ENCODE peak calls at places on chromosomes 6 and 20, in eight cellular contexts. E is K562, H is A549, O is endothelial cell of umbilical vein, X is H9, K is GM23248, W is IMR-90, L is neuronal stem cell. M is an unnamed sample.

GRCh38 chr6:137926207-137926731 is 59.2 kb downstream of the TNFAIP3 start:
- DNase-seq in E (peak; percentile 57), H (no peak), O (peak; percentile 25), X (peak; percentile 40), K (peak; percentile 89), W (peak; percentile 92), L (peak; percentile 6), M (peak; percentile 57)

GRCh38 chr20:4869290-4870193 is 131.8 kb downstream of the SLC23A2 start:
- DNase-seq in E (no peak), H (peak; percentile 89), O (no peak), X (no peak), K (no peak), W (peak; percentile 86), L (no peak), M (peak; percentile 44)

GRCh38 chr6:14121936-14122344 is 4.4 kb downstream of the CD83 start:
- DNase-seq in E (no peak), H (no peak), O (no peak), X (no peak), K (no peak), W (no peak), L (no peak), M (no peak)

GRCh38 chr6:149032599-149033405 is 284.7 kb upstream of the TAB2 start:
- DNase-seq in E (no peak), H (peak; percentile 59), O (no peak), X (no peak), K (peak; percentile 93), W (peak; percentile 84), L (no peak), M (no peak)

GRCh38 chr6:75207211-75207984 is 1.5 kb upstream of the COL12A1 start:
- DNase-seq in E (no peak), H (no peak), O (peak; percentile 28), X (peak; percentile 46), K (peak; percentile 73), W (peak; percentile 42), L (peak; percentile 44), M (peak; percentile 17)

GRCh38 chr20:53654932-53655674 is 61.5 kb upstream of the ZNF217 start:
- DNase-seq in E (peak; percentile 29), H (no peak), O (no peak), X (no peak), K (peak; percentile 26), W (no peak), L (no peak), M (no peak)

GRCh38 chr6:94636780-94637385 is 940.5 kb upstream of the MANEA start:
- DNase-seq in E (no peak), H (no peak), O (no peak), X (peak; percentile 36), K (no peak), W (peak; percentile 1), L (peak; percentile 24), M (peak; percentile 47)

GRCh38 chr6:122845916-122846632 is 57.0 kb downstream of the SMPDL3A start:
- DNase-seq in E (no peak), H (no peak), O (no peak), X (no peak), K (peak; percentile 58), W (peak; percentile 48), L (no peak), M (peak; percentile 34)

GRCh38 chr20:10634190-10634589 is 39.6 kb downstream of the JAG1 start:
- DNase-seq in E (no peak), H (no peak), O (no peak), X (no peak), K (no peak), W (no peak), L (no peak), M (no peak)

GRCh38 chr20:44781791-44782190 is 28.6 kb downstream of the RIMS4 start:
- DNase-seq in E (no peak), H (no peak), O (no peak), X (no peak), K (no peak), W (no peak), L (no peak), M (no peak)

GRCh38 chr20:44785768-44786167 is 24.6 kb downstream of the RIMS4 start:
- DNase-seq in E (no peak), H (peak; percentile 36), O (no peak), X (peak; percentile 87), K (peak; percentile 54), W (no peak), L (no peak), M (no peak)

GRCh38 chr20:44788706-44789456 is 21.5 kb downstream of the RIMS4 start:
- DNase-seq in E (no peak), H (no peak), O (no peak), X (no peak), K (no peak), W (no peak), L (no peak), M (no peak)

GRCh38 chr20:44787299-44787698 is 23.0 kb downstream of the RIMS4 start:
- DNase-seq in E (no peak), H (no peak), O (no peak), X (no peak), K (no peak), W (no peak), L (no peak), M (no peak)

GRCh38 chr20:44784688-44785087 is 25.7 kb downstream of the RIMS4 start:
- DNase-seq in E (no peak), H (no peak), O (no peak), X (peak; percentile 40), K (no peak), W (no peak), L (no peak), M (no peak)
- H3K4me2 ChIP-seq in E (no peak overlapping the region), H (no peak overlapping the region), O (no peak overlapping the region), X (peak overlapping the region; percentile 1), K (no peak overlapping the region), W (no peak overlapping the region), L (no peak overlapping the region), M (no peak overlapping the region)

DNA sequence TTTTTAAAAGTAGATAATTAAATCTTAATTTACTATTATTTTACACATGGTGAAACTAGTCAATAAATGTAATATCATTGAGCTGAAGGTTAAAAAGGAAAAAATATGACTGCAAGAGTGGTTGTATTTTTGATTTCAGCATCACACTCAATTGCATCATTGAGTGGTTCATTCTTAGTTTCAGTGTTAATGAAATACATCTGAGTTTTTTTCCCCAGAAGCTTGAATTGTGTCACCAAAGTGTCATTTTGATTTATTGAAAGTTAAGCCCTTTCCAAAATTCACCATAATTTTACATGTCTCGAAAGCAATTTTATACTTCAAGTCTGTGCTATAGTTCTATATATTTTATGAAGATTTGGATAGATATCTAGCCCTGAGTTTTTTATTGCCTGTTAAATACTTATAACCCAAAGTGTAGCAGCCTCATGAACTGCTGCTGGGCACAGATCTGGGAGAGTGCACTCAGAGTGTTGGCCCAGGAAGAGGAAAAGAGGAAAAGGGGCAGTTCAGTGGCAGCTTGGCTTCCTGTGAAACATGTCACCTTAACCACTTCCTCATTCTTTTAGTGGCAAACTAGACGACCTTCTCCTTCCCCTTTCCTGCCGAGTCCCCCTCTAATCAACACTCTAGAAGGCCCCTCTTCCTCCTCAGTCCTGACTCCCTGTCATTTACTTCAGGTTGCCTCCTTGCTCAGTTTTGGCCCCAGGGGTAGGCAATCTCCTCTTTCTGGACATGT is 140.7 kb downstream of the ESR1 start:
- DNase-seq in E (no peak), H (no peak), O (no peak), X (no peak), K (peak; percentile 8), W (no peak), L (no peak), M (no peak)
- H3K4me2 ChIP-seq in E (no peak overlapping the region), H (no peak overlapping the region), O (no peak overlapping the region), X (no peak overlapping the region), K (no peak overlapping the region), W (no peak overlapping the region), L (no peak overlapping the region), M (no peak overlapping the region)

GRCh38 chr6:15254074-15254975 is 8.5 kb downstream of the JARID2 start:
- DNase-seq in E (peak; percentile 58), H (no peak), O (no peak), X (no peak), K (peak; percentile 50), W (no peak), L (no peak), M (no peak)
- H3K4me2 ChIP-seq in E (no peak overlapping the region), H (no peak overlapping the region), O (no peak overlapping the region), X (no peak overlapping the region), K (no peak overlapping the region), W (no peak overlapping the region), L (no peak overlapping the region), M (no peak overlapping the region)

DNA sequence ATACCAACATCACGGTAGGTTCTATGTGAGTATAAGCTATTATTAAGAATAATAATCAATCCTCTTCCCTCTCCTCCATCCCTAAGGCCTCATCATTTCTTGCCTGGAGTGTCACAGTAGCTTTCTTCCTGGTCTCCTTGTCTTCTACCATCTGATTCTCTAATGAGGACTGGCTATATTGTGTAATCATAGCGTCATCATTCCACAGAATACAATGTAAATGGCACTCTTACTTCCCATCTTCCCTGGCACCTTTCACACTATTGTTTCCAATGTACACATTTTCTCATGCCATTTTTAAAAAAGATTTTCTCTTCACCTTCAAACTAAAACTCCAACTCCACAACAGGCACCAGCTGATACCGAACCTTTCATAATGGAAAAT is 2.2 kb upstream of the BTN3A2 start:
- DNase-seq in E (no peak), H (no peak), O (no peak), X (no peak), K (no peak), W (no peak), L (no peak), M (no peak)
- H3K4me2 ChIP-seq in E (no peak overlapping the region), H (no peak overlapping the region), O (no peak overlapping the region), X (no peak overlapping the region), K (no peak overlapping the region), W (no peak overlapping the region), L (no peak overlapping the region), M (no peak overlapping the region)

GRCh38 chr20:62011403-62011791 is 54.3 kb downstream of the TAF4 start:
- DNase-seq in E (peak; percentile 20), H (no peak), O (no peak), X (no peak), K (peak; percentile 24), W (no peak), L (no peak), M (no peak)
- H3K4me2 ChIP-seq in E (no peak overlapping the region), H (no peak overlapping the region), O (no peak overlapping the region), X (no peak overlapping the region), K (no peak overlapping the region), W (no peak overlapping the region), L (no peak overlapping the region), M (no peak overlapping the region)

DNA sequence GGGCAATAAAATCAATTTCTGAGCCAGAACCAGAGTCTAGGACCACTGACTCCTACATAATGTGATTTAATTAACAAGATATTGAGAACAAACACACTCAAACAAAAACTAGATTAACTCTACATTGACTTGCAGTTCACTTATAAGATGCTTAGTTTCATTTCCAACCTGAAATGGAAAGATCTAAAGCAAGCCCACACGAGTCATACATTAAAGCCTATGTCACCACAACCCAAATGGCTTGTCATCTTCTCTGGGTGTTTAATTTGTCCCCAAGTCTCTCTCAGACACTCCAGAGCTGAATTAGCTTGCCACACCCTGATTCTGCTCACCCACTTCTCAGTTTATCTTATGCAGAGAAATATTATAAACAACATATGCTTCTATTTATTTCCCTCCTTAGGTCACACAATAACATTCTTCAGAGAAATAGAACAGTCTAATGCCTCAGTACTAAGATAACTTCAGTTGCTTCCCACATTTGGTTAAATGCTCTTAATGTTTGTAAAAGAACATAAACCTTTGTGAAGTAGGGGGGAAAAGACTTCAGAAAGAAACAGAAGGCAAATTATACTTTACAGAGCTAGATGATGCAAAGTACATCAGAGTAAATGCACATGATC is 8.8 kb upstream of the FBXO30 start:
- DNase-seq in E (no peak), H (no peak), O (no peak), X (no peak), K (no peak), W (peak; percentile 45), L (no peak), M (no peak)
- H3K4me2 ChIP-seq in E (no peak overlapping the region), H (no peak overlapping the region), O (no peak overlapping the region), X (no peak overlapping the region), K (no peak overlapping the region), W (peak overlapping the region; percentile 48), L (no peak overlapping the region), M (no peak overlapping the region)